ENCODE peak calls at places on chromosome 9, in ten cellular contexts. One of them, this sample, is unnamed.

GRCh38 chr9:94945191-94946144 is 219.0 kb downstream of the AOPEP start:
- DNase-seq in OCI-LY7: no peak
- DNase-seq in HCT116: no peak
- DNase-seq in IMR-90: peak; percentile 96
- DNase-seq in foreskin fibroblast: peak; percentile 87
- DNase-seq in right lobe of liver: no peak
- DNase-seq in astrocyte of the cerebellum: peak; percentile 38
- DNase-seq in thyroid gland: no peak
- DNase-seq in GM06990: no peak
- DNase-seq in lung: no peak
- DNase-seq in this sample: no peak

GRCh38 chr9:71487046-71487445 is 281.3 kb downstream of the CEMIP2 start:
- DNase-seq in OCI-LY7: no peak
- DNase-seq in HCT116: no peak
- DNase-seq in IMR-90: no peak
- DNase-seq in foreskin fibroblast: peak; percentile 6
- DNase-seq in right lobe of liver: no peak
- DNase-seq in astrocyte of the cerebellum: no peak
- DNase-seq in thyroid gland: no peak
- DNase-seq in GM06990: no peak
- DNase-seq in lung: no peak
- DNase-seq in this sample: peak; percentile 87

GRCh38 chr9:95942016-95942415 is 66.5 kb downstream of the ERCC6L2 start:
- DNase-seq in OCI-LY7: no peak
- DNase-seq in HCT116: no peak
- DNase-seq in IMR-90: no peak
- DNase-seq in foreskin fibroblast: no peak
- DNase-seq in right lobe of liver: no peak
- DNase-seq in astrocyte of the cerebellum: no peak
- DNase-seq in thyroid gland: no peak
- DNase-seq in GM06990: no peak
- DNase-seq in lung: no peak
- DNase-seq in this sample: no peak

GRCh38 chr9:76255781-76256455 is 138.3 kb downstream of the RFK start:
- DNase-seq in OCI-LY7: no peak
- DNase-seq in HCT116: no peak
- DNase-seq in IMR-90: peak; percentile 98
- DNase-seq in foreskin fibroblast: peak; percentile 87
- DNase-seq in right lobe of liver: peak; percentile 38
- DNase-seq in astrocyte of the cerebellum: peak; percentile 88
- DNase-seq in thyroid gland: peak; percentile 73
- DNase-seq in GM06990: no peak
- DNase-seq in lung: peak; percentile 70
- DNase-seq in this sample: no peak

GRCh38 chr9:113503131-113503541 is 39.6 kb downstream of the RGS3 start:
- DNase-seq in OCI-LY7: no peak
- DNase-seq in HCT116: no peak
- DNase-seq in IMR-90: no peak
- DNase-seq in foreskin fibroblast: no peak
- DNase-seq in right lobe of liver: no peak
- DNase-seq in astrocyte of the cerebellum: no peak
- DNase-seq in thyroid gland: no peak
- DNase-seq in GM06990: no peak
- DNase-seq in lung: no peak
- DNase-seq in this sample: no peak

GRCh38 chr9:93587651-93588347 is 11.4 kb downstream of the PHF2 start:
- DNase-seq in OCI-LY7: no peak
- DNase-seq in HCT116: no peak
- DNase-seq in IMR-90: no peak
- DNase-seq in foreskin fibroblast: no peak
- DNase-seq in right lobe of liver: no peak
- DNase-seq in astrocyte of the cerebellum: no peak
- DNase-seq in thyroid gland: no peak
- DNase-seq in GM06990: no peak
- DNase-seq in lung: no peak
- DNase-seq in this sample: peak; percentile 84

GRCh38 chr9:33233659-33234335 is 6.2 kb upstream of the SPINK4 start:
- DNase-seq in OCI-LY7: no peak
- DNase-seq in HCT116: peak; percentile 95
- DNase-seq in IMR-90: peak; percentile 99
- DNase-seq in foreskin fibroblast: peak; percentile 89
- DNase-seq in right lobe of liver: peak; percentile 27
- DNase-seq in astrocyte of the cerebellum: peak; percentile 67
- DNase-seq in thyroid gland: peak; percentile 81
- DNase-seq in GM06990: no peak
- DNase-seq in lung: peak; percentile 83
- DNase-seq in this sample: peak; percentile 88

GRCh38 chr9:88808761-88809370 is 182.4 kb upstream of the S1PR3 start:
- DNase-seq in OCI-LY7: no peak
- DNase-seq in HCT116: no peak
- DNase-seq in IMR-90: no peak
- DNase-seq in foreskin fibroblast: no peak
- DNase-seq in right lobe of liver: no peak
- DNase-seq in astrocyte of the cerebellum: no peak
- DNase-seq in thyroid gland: no peak
- DNase-seq in GM06990: no peak
- DNase-seq in lung: no peak
- DNase-seq in this sample: no peak

GRCh38 chr9:135665795-135666189 is 2.7 kb downstream of the LCN9 start:
- DNase-seq in OCI-LY7: no peak
- DNase-seq in HCT116: no peak
- DNase-seq in IMR-90: no peak
- DNase-seq in foreskin fibroblast: no peak
- DNase-seq in right lobe of liver: no peak
- DNase-seq in astrocyte of the cerebellum: no peak
- DNase-seq in thyroid gland: no peak
- DNase-seq in GM06990: no peak
- DNase-seq in lung: no peak
- DNase-seq in this sample: no peak

GRCh38 chr9:133113163-133113927 is 7.7 kb downstream of the RALGDS start:
- DNase-seq in OCI-LY7: no peak
- DNase-seq in HCT116: no peak
- DNase-seq in IMR-90: peak; percentile 51
- DNase-seq in foreskin fibroblast: peak; percentile 43
- DNase-seq in right lobe of liver: peak; percentile 90
- DNase-seq in astrocyte of the cerebellum: peak; percentile 49
- DNase-seq in thyroid gland: no peak
- DNase-seq in GM06990: no peak
- DNase-seq in lung: peak; percentile 63
- DNase-seq in this sample: peak; percentile 90

GRCh38 chr9:88818495-88819201 is 172.6 kb upstream of the S1PR3 start:
- DNase-seq in OCI-LY7: no peak
- DNase-seq in HCT116: no peak
- DNase-seq in IMR-90: peak; percentile 62
- DNase-seq in foreskin fibroblast: peak; percentile 71
- DNase-seq in right lobe of liver: no peak
- DNase-seq in astrocyte of the cerebellum: peak; percentile 58
- DNase-seq in thyroid gland: no peak
- DNase-seq in GM06990: no peak
- DNase-seq in lung: no peak
- DNase-seq in this sample: no peak

DNA sequence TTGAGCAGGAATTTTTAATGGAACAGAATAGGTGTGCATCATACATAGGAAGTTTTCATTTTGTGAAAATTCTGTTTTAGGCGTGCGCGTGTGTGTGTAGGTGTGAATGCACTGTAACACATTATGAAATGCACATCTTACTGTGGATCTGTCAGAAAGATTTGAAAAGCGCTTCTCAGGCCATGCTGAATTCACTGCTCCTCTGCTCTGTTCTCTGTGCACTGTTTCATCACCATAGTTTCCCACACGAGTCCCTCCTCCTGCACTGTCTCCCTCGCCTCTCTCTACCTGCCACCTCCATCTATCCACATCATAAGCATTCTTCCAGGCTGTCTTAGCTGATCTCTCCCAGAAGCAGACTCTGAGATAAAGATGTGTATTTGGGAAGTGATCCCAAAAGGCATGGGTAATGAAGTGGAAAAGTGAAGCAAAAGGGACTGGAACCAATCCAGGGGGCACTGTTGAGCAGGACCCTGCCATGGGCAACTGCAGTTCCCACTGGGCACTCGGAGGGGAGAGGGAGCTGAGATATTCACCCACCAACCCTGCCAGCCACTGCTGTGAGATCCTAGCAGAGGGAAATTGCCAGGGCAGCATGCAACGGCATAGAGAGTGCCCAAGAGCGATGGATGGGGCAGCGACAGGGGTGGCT is 65.9 kb downstream of the GABBR2 start:
- DNase-seq in OCI-LY7: no peak
- DNase-seq in HCT116: no peak
- DNase-seq in IMR-90: no peak
- DNase-seq in foreskin fibroblast: no peak
- DNase-seq in right lobe of liver: no peak
- DNase-seq in astrocyte of the cerebellum: no peak
- DNase-seq in thyroid gland: no peak
- DNase-seq in GM06990: no peak
- DNase-seq in lung: no peak
- DNase-seq in this sample: peak; percentile 61
- TF ChIP-seq CTCF in OCI-LY7: peak; percentile 34
- TF ChIP-seq CTCF in HCT116: peak; percentile 27
- TF ChIP-seq CTCF in IMR-90: no peak
- TF ChIP-seq CTCF in foreskin fibroblast: no peak
- TF ChIP-seq CTCF in right lobe of liver: no peak
- TF ChIP-seq CTCF in astrocyte of the cerebellum: no peak
- TF ChIP-seq CTCF in thyroid gland: no peak
- TF ChIP-seq CTCF in GM06990: peak; percentile 4
- TF ChIP-seq CTCF in lung: no peak
- TF ChIP-seq CTCF in this sample: no peak

GRCh38 chr9:121698627-121699270 is 47.3 kb downstream of the DAB2IP start:
- DNase-seq in OCI-LY7: peak; percentile 16
- DNase-seq in HCT116: no peak
- DNase-seq in IMR-90: no peak
- DNase-seq in foreskin fibroblast: no peak
- DNase-seq in right lobe of liver: no peak
- DNase-seq in astrocyte of the cerebellum: no peak
- DNase-seq in thyroid gland: peak; percentile 54
- DNase-seq in GM06990: no peak
- DNase-seq in lung: no peak
- DNase-seq in this sample: no peak
- H3K4me3 ChIP-seq in OCI-LY7: peak overlapping the region; percentile 66
- H3K4me3 ChIP-seq in HCT116: peak overlapping the region; percentile 70
- H3K4me3 ChIP-seq in IMR-90: peak overlapping the region; percentile 60
- H3K4me3 ChIP-seq in foreskin fibroblast: peak overlapping the region; percentile 71
- H3K4me3 ChIP-seq in right lobe of liver: no peak overlapping the region
- H3K4me3 ChIP-seq in astrocyte of the cerebellum: peak overlapping the region; percentile 67
- H3K4me3 ChIP-seq in thyroid gland: no peak overlapping the region
- H3K4me3 ChIP-seq in GM06990: no peak overlapping the region
- H3K4me3 ChIP-seq in lung: peak overlapping the region; percentile 54
- H3K4me3 ChIP-seq in this sample: no peak overlapping the region

GRCh38 chr9:78940121-78940855 is 631.5 kb upstream of the TLE4 start:
- DNase-seq in OCI-LY7: no peak
- DNase-seq in HCT116: no peak
- DNase-seq in IMR-90: no peak
- DNase-seq in foreskin fibroblast: no peak
- DNase-seq in right lobe of liver: no peak
- DNase-seq in astrocyte of the cerebellum: no peak
- DNase-seq in thyroid gland: no peak
- DNase-seq in GM06990: no peak
- DNase-seq in lung: no peak
- DNase-seq in this sample: no peak
- TF ChIP-seq CTCF in OCI-LY7: no peak
- TF ChIP-seq CTCF in HCT116: no peak
- TF ChIP-seq CTCF in IMR-90: no peak
- TF ChIP-seq CTCF in foreskin fibroblast: no peak
- TF ChIP-seq CTCF in right lobe of liver: no peak
- TF ChIP-seq CTCF in astrocyte of the cerebellum: no peak
- TF ChIP-seq CTCF in thyroid gland: no peak
- TF ChIP-seq CTCF in GM06990: no peak
- TF ChIP-seq CTCF in lung: no peak
- TF ChIP-seq CTCF in this sample: no peak

GRCh38 chr9:23824241-23825142 is 1.5 kb downstream of the ELAVL2 start:
- DNase-seq in OCI-LY7: no peak
- DNase-seq in HCT116: no peak
- DNase-seq in IMR-90: no peak
- DNase-seq in foreskin fibroblast: no peak
- DNase-seq in right lobe of liver: peak; percentile 19
- DNase-seq in astrocyte of the cerebellum: no peak
- DNase-seq in thyroid gland: peak; percentile 18
- DNase-seq in GM06990: no peak
- DNase-seq in lung: no peak
- DNase-seq in this sample: no peak

GRCh38 chr9:23822331-23823169 is 3.5 kb downstream of the ELAVL2 start:
- DNase-seq in OCI-LY7: no peak
- DNase-seq in HCT116: no peak
- DNase-seq in IMR-90: no peak
- DNase-seq in foreskin fibroblast: no peak
- DNase-seq in right lobe of liver: no peak
- DNase-seq in astrocyte of the cerebellum: no peak
- DNase-seq in thyroid gland: no peak
- DNase-seq in GM06990: no peak
- DNase-seq in lung: no peak
- DNase-seq in this sample: no peak

GRCh38 chr9:23826120-23826629 is at the start of gene ELAVL2:
- DNase-seq in OCI-LY7: no peak
- DNase-seq in HCT116: no peak
- DNase-seq in IMR-90: peak; percentile 81
- DNase-seq in foreskin fibroblast: peak; percentile 66
- DNase-seq in right lobe of liver: peak; percentile 65
- DNase-seq in astrocyte of the cerebellum: peak; percentile 96
- DNase-seq in thyroid gland: peak; percentile 89
- DNase-seq in GM06990: peak; percentile 14
- DNase-seq in lung: peak; percentile 82
- DNase-seq in this sample: peak; percentile 95

GRCh38 chr9:23825700-23826099 is 340 bp downstream of the ELAVL2 start:
- DNase-seq in OCI-LY7: no peak
- DNase-seq in HCT116: no peak
- DNase-seq in IMR-90: no peak
- DNase-seq in foreskin fibroblast: no peak
- DNase-seq in right lobe of liver: no peak
- DNase-seq in astrocyte of the cerebellum: no peak
- DNase-seq in thyroid gland: no peak
- DNase-seq in GM06990: no peak
- DNase-seq in lung: no peak
- DNase-seq in this sample: no peak

GRCh38 chr9:23825143-23825531 is 903 bp downstream of the ELAVL2 start:
- DNase-seq in OCI-LY7: no peak
- DNase-seq in HCT116: no peak
- DNase-seq in IMR-90: no peak
- DNase-seq in foreskin fibroblast: no peak
- DNase-seq in right lobe of liver: no peak
- DNase-seq in astrocyte of the cerebellum: no peak
- DNase-seq in thyroid gland: no peak
- DNase-seq in GM06990: no peak
- DNase-seq in lung: no peak
- DNase-seq in this sample: no peak
- H3K4me3 ChIP-seq in OCI-LY7: no peak overlapping the region
- H3K4me3 ChIP-seq in HCT116: no peak overlapping the region
- H3K4me3 ChIP-seq in IMR-90: no peak overlapping the region
- H3K4me3 ChIP-seq in foreskin fibroblast: peak overlapping the region; percentile 42
- H3K4me3 ChIP-seq in right lobe of liver: no peak overlapping the region
- H3K4me3 ChIP-seq in astrocyte of the cerebellum: peak overlapping the region; percentile 57
- H3K4me3 ChIP-seq in thyroid gland: no peak overlapping the region
- H3K4me3 ChIP-seq in GM06990: no peak overlapping the region
- H3K4me3 ChIP-seq in lung: no peak overlapping the region
- H3K4me3 ChIP-seq in this sample: no peak overlapping the region

This sample was measured in lower leg skin.